ENCODE peak calls at places on chromosomes 6 and 20, in seven cellular contexts. W, Q, J, I, E, K and L are unnamed samples.

GRCh38 chr20:11051146-11051545 is 377.3 kb upstream of the JAG1 start:
- DNase-seq in J (no peak), W (no peak), E (no peak), Q (no peak), I (no peak), K (no peak), L (no peak)

GRCh38 chr6:4543596-4543995 is 232.6 kb upstream of the CDYL start:
- DNase-seq in I (no peak), E (no peak), K (peak), J (no peak), Q (no peak), W (no peak), L (no peak)

GRCh38 chr20:43983904-43984361 is 69.3 kb downstream of the TOX2 start:
- DNase-seq in W (no peak), Q (no peak), J (no peak), I (no peak), K (no peak), E (no peak), L (no peak)

GRCh38 chr6:20353134-20353533 is 48.5 kb upstream of the E2F3 start:
- DNase-seq in K (no peak), W (no peak), Q (no peak), I (no peak), J (no peak), E (no peak), L (no peak)

GRCh38 chr6:144378437-144378836 is 93.3 kb downstream of the UTRN start:
- DNase-seq in I (no peak), E (peak), Q (no peak), K (peak), W (no peak), J (no peak), L (no peak)

GRCh38 chr6:129920103-129920798 is 59.1 kb upstream of the TMEM244 start:
- DNase-seq in Q (no peak), W (no peak), E (no peak), J (peak), K (peak), I (no peak), L (no peak)

GRCh38 chr6:8343600-8343999 is 91.7 kb downstream of the SLC35B3 start:
- DNase-seq in E (no peak), J (no peak), W (no peak), I (no peak), Q (no peak), K (no peak), L (no peak)

GRCh38 chr6:706819-707381 is 14.0 kb upstream of the EXOC2 start:
- DNase-seq in K (no peak), J (no peak), E (no peak), W (no peak), I (no peak), Q (no peak), L (no peak)

GRCh38 chr6:19368511-19368910 is 468.7 kb upstream of the ID4 start:
- DNase-seq in E (no peak), I (peak), J (no peak), Q (no peak), W (no peak), K (peak), L (no peak)

GRCh38 chr6:29828471-29828797 is 809 bp downstream of the HLA-G start:
- DNase-seq in W (no peak), Q (no peak), K (no peak), J (no peak), I (no peak), E (no peak), L (no peak)

GRCh38 chr6:112183271-112183671 is 71.1 kb downstream of the LAMA4 start:
- DNase-seq in E (no peak), W (no peak), I (no peak), Q (no peak), K (peak), J (no peak), L (no peak)

GRCh38 chr6:38413097-38413800 is 226.5 kb downstream of the BTBD9 start:
- DNase-seq in Q (peak), E (no peak), K (no peak), J (no peak), I (no peak), W (no peak), L (peak)

GRCh38 chr6:105882071-105882803 is 203.9 kb upstream of the PRDM1 start:
- DNase-seq in W (no peak), K (peak), Q (no peak), I (no peak), J (no peak), E (no peak), L (no peak)

GRCh38 chr6:116633685-116634084 is 17.4 kb downstream of the RSPH4A start:
- DNase-seq in W (no peak), E (no peak), I (no peak), J (peak), K (no peak), Q (no peak), L (no peak)

GRCh38 chr6:11921017-11921438 is 91.1 kb upstream of the HIVEP1 start:
- DNase-seq in I (peak), J (peak), W (no peak), K (peak), Q (no peak), E (peak), L (peak)

GRCh38 chr6:75563032-75563431 is 38.6 kb upstream of the SENP6 start:
- DNase-seq in W (no peak), E (no peak), K (peak), I (peak), Q (no peak), J (peak), L (no peak)
- TF ChIP-seq CTCF in W (no peak), E (peak), K (peak), I (peak), Q (no peak), J (no peak), L (no peak)

DNA sequence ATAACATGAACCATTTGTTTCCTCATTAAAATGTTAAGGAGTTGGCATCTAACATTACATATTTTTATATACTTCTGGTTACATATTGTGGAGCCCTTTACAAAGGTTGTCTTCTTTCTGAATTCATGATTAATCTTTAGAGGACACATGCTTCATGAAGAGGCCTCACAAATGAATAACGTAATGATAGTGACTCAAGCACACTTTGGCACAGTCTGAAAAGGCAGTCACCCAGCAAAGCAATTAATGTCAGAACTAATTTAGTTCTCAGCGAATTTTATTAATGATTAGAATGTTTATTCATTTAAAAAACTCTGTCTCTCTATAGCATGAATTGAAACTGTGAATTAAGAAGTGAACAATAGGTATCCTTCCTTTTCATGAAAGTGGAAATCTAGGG is 854.2 kb downstream of the PHF3 start:
- DNase-seq in Q (no peak), K (no peak), I (no peak), J (no peak), E (no peak), W (no peak), L (no peak)
- H3K4me3 ChIP-seq in Q (no peak), K (no peak), I (no peak), J (no peak), E (no peak), W (no peak), L (no peak)

GRCh38 chr6:139219746-139220145 is 72.1 kb downstream of the TXLNB start:
- DNase-seq in K (no peak), J (no peak), W (no peak), E (no peak), Q (no peak), I (no peak), L (no peak)

GRCh38 chr6:139219271-139219729 is 72.5 kb downstream of the TXLNB start:
- DNase-seq in E (peak), Q (peak), K (peak), W (peak), I (peak), J (peak), L (peak)
- TF ChIP-seq POLR2A in E (no peak), Q (no peak), K (no peak), W (no peak), I (no peak), J (no peak), L (no peak)

DNA sequence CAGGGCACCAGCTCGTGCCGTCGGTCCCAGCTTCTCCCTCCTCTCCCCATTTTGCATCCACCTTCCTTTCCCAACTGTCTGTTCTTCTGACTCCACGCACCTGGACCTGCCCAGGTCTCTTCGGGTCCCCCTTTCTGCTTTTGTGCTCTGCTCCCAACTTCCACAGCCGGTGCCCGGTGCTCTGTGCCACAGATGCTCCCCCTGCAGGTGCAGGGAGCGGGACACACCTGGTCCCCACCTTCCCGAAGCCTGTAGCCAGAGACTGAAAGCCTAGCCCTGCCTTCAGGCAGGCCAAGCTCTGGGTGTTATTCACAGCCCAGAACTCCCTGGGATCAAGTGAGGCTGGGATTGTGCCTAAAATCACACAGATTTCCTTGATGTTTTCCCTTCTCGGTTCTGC is 24.6 kb upstream of the BMP7 start:
- DNase-seq in W (no peak), J (no peak), I (no peak), Q (no peak), K (no peak), E (no peak), L (no peak)
- TF ChIP-seq CTCF in W (no peak), J (no peak), I (peak), Q (no peak), K (no peak), E (no peak), L (no peak)

GRCh38 chr20:60062431-60063336 is 104.5 kb downstream of the CDH26 start:
- DNase-seq in E (no peak), Q (no peak), I (no peak), J (no peak), K (peak), W (no peak), L (peak)
- H3K4me3 ChIP-seq in E (no peak), Q (no peak), I (no peak), J (no peak), K (no peak), W (no peak), L (no peak)

DNA sequence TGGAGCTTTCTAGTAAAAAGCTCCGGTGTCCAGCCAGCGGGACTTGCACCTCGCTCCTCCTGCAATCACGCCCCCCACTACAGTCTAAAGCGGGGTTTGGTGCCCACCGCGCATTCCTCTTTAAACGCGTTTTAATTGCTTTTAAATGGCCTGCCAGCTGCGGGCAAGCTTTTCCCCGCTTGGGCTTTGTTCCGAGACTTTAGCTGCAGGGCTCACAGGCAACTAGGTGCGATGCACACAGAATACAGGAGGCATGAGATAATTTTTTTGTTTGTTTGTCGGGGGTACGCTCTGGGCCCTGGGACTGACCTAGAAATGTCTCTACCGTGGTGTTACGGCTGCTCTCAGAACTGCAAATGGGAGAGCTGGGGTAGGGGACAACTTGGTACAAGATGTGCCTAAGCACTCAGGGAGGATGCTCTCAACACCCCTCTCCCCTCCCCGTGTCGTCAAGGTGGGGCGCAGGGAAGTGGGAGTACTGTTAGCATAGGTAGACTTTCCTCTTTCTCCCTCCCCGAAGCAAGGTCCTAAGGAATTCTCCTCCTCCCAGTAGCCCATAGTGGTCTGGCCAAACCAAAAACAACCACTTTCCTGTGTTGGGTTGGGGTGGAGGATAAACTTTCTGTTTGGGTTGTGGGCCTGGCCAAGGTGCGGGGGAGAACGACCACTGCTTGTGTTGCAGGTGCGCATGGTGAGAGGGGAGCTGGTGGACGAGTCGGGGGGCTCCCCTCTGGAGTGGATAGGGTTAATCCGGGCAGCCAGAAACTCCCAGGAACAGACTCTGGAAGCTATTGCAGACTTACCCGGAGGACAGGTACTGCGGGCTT is 1.6 kb downstream of the PRDM13 start:
- DNase-seq in Q (no peak), E (no peak), K (no peak), I (no peak), J (no peak), W (no peak), L (no peak)
- TF ChIP-seq POLR2A in Q (no peak), E (no peak), K (no peak), I (no peak), J (no peak), W (no peak), L (no peak)